ENCODE peak calls at places on chromosomes 16 and 17, in seven cellular contexts. One of them, this sample, is unnamed. For H3K9me3, the result is how much of the 10 kb centered on the place peaks cover.

GRCh38 chr17:20263595-20263994 is 203.7 kb downstream of the LGALS9B start:
- DNase-seq in upper lobe of right lung: no peak
- DNase-seq in A673: peak
- DNase-seq in cardiac muscle cell: peak
- DNase-seq in CD4-positive, alpha-beta T cell: no peak
- DNase-seq in CD8-positive, alpha-beta T cell: no peak
- DNase-seq in CD4-positive, alpha-beta memory T cell: no peak
- DNase-seq in this sample: no peak

GRCh38 chr16:87648698-87649487 is 46.6 kb downstream of the JPH3 start:
- DNase-seq in CD8-positive, alpha-beta T cell: no peak
- DNase-seq in cardiac muscle cell: no peak
- DNase-seq in upper lobe of right lung: no peak
- DNase-seq in CD4-positive, alpha-beta T cell: no peak
- DNase-seq in A673: no peak
- DNase-seq in CD4-positive, alpha-beta memory T cell: no peak
- DNase-seq in this sample: no peak

GRCh38 chr17:33929181-33929724 is 325.8 kb upstream of the CCL2 start:
- DNase-seq in CD4-positive, alpha-beta memory T cell: no peak
- DNase-seq in CD8-positive, alpha-beta T cell: no peak
- DNase-seq in CD4-positive, alpha-beta T cell: no peak
- DNase-seq in A673: peak
- DNase-seq in upper lobe of right lung: no peak
- DNase-seq in cardiac muscle cell: no peak
- DNase-seq in this sample: no peak

GRCh38 chr17:37261286-37261685 is 114.5 kb upstream of the C17orf78 start:
- DNase-seq in A673: no peak
- DNase-seq in cardiac muscle cell: peak
- DNase-seq in CD4-positive, alpha-beta memory T cell: no peak
- DNase-seq in CD8-positive, alpha-beta T cell: no peak
- DNase-seq in upper lobe of right lung: no peak
- DNase-seq in CD4-positive, alpha-beta T cell: no peak
- DNase-seq in this sample: no peak

GRCh38 chr16:81553080-81553813 is 108.6 kb downstream of the CMIP start:
- DNase-seq in CD8-positive, alpha-beta T cell: no peak
- DNase-seq in CD4-positive, alpha-beta T cell: no peak
- DNase-seq in cardiac muscle cell: no peak
- DNase-seq in upper lobe of right lung: peak
- DNase-seq in CD4-positive, alpha-beta memory T cell: no peak
- DNase-seq in A673: no peak
- DNase-seq in this sample: no peak

GRCh38 chr17:55345132-55345531 is 76.5 kb downstream of the MMD start:
- DNase-seq in CD8-positive, alpha-beta T cell: no peak
- DNase-seq in upper lobe of right lung: no peak
- DNase-seq in A673: no peak
- DNase-seq in CD4-positive, alpha-beta T cell: no peak
- DNase-seq in cardiac muscle cell: no peak
- DNase-seq in CD4-positive, alpha-beta memory T cell: no peak
- DNase-seq in this sample: no peak

GRCh38 chr16:53912155-53912554 is 208.2 kb downstream of the FTO start:
- DNase-seq in A673: no peak
- DNase-seq in upper lobe of right lung: no peak
- DNase-seq in CD8-positive, alpha-beta T cell: peak
- DNase-seq in CD4-positive, alpha-beta T cell: peak
- DNase-seq in CD4-positive, alpha-beta memory T cell: peak
- DNase-seq in cardiac muscle cell: no peak
- DNase-seq in this sample: no peak

GRCh38 chr17:1787301-1787902 is 25.5 kb downstream of the SERPINF1 start:
- DNase-seq in CD8-positive, alpha-beta T cell: no peak
- DNase-seq in CD4-positive, alpha-beta T cell: no peak
- DNase-seq in CD4-positive, alpha-beta memory T cell: no peak
- DNase-seq in upper lobe of right lung: no peak
- DNase-seq in cardiac muscle cell: peak
- DNase-seq in A673: no peak
- DNase-seq in this sample: peak

GRCh38 chr16:4454618-4455017 is 19.8 kb downstream of the NMRAL1 start:
- DNase-seq in CD4-positive, alpha-beta memory T cell: no peak
- DNase-seq in CD8-positive, alpha-beta T cell: no peak
- DNase-seq in CD4-positive, alpha-beta T cell: no peak
- DNase-seq in cardiac muscle cell: peak
- DNase-seq in A673: no peak
- DNase-seq in upper lobe of right lung: no peak
- DNase-seq in this sample: no peak

GRCh38 chr17:81832608-81833159 is 407 bp downstream of the MCRIP1 start:
- DNase-seq in CD8-positive, alpha-beta T cell: no peak
- DNase-seq in A673: peak
- DNase-seq in CD4-positive, alpha-beta memory T cell: peak
- DNase-seq in CD4-positive, alpha-beta T cell: no peak
- DNase-seq in cardiac muscle cell: peak
- DNase-seq in upper lobe of right lung: peak
- DNase-seq in this sample: no peak

GRCh38 chr17:40480501-40481003 is 20.9 kb downstream of the TNS4 start:
- DNase-seq in CD4-positive, alpha-beta T cell: peak
- DNase-seq in CD4-positive, alpha-beta memory T cell: peak
- DNase-seq in CD8-positive, alpha-beta T cell: peak
- DNase-seq in cardiac muscle cell: no peak
- DNase-seq in upper lobe of right lung: no peak
- DNase-seq in A673: no peak
- DNase-seq in this sample: no peak

DNA sequence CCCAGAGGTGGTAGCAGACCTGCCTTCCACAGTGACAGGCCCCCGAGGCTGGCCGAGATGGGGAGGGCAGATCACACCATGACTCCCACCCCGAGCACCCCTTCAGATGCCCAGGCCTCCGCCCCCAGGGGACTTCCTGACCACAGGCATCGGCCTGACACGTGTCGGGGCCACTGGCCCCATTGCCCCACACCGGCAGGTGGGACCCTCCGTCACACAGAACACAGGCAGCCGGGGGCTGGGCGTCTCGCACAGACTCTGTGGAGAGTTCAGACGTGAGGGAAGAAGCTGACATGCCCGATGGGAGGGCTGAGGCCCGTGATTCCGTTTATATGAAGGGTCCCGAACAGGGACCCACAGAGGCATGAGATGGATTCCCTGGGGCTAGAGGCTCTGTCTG is 51.3 kb upstream of the GNG13 start:
- DNase-seq in CD8-positive, alpha-beta T cell: no peak
- DNase-seq in cardiac muscle cell: no peak
- DNase-seq in A673: no peak
- DNase-seq in upper lobe of right lung: no peak
- DNase-seq in CD4-positive, alpha-beta memory T cell: no peak
- DNase-seq in CD4-positive, alpha-beta T cell: no peak
- DNase-seq in this sample: no peak
- H3K9me3 ChIP-seq in CD8-positive, alpha-beta T cell: under half
- H3K9me3 ChIP-seq in cardiac muscle cell: under half
- H3K9me3 ChIP-seq in A673: under half
- H3K9me3 ChIP-seq in upper lobe of right lung: under half
- H3K9me3 ChIP-seq in CD4-positive, alpha-beta memory T cell: under half
- H3K9me3 ChIP-seq in CD4-positive, alpha-beta T cell: under half
- H3K9me3 ChIP-seq in this sample: under half

DNA sequence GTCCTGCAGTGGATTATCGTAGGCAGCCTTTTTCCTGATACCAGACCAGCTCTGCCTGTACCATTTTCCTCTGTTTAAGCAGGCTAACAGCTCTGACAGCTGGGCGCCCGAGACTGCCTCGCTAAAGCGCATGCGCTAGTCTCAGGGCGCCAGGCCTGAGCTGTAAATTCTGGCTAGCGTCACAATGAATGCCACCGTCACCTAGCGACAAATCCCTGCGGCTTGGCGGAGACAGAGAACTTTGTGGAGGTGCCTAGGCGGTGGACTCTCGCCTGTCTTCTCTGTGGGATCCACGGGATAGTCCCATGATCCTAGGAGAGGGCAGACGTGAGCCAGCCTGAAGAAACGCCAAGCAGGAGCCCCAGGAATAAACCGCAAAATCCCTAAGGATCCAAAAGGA is 573.9 kb downstream of the KCNJ18 start:
- DNase-seq in upper lobe of right lung: peak
- DNase-seq in A673: no peak
- DNase-seq in CD4-positive, alpha-beta memory T cell: no peak
- DNase-seq in cardiac muscle cell: no peak
- DNase-seq in CD4-positive, alpha-beta T cell: no peak
- DNase-seq in CD8-positive, alpha-beta T cell: no peak
- DNase-seq in this sample: peak
- H3K9me3 ChIP-seq in upper lobe of right lung: under half
- H3K9me3 ChIP-seq in A673: under half
- H3K9me3 ChIP-seq in CD4-positive, alpha-beta memory T cell: under half
- H3K9me3 ChIP-seq in cardiac muscle cell: under half
- H3K9me3 ChIP-seq in CD4-positive, alpha-beta T cell: under half
- H3K9me3 ChIP-seq in CD8-positive, alpha-beta T cell: under half
- H3K9me3 ChIP-seq in this sample: under half

GRCh38 chr17:22443061-22443460 is 750.7 kb downstream of the KCNJ18 start:
- DNase-seq in cardiac muscle cell: no peak
- DNase-seq in upper lobe of right lung: no peak
- DNase-seq in CD8-positive, alpha-beta T cell: no peak
- DNase-seq in CD4-positive, alpha-beta T cell: no peak
- DNase-seq in CD4-positive, alpha-beta memory T cell: no peak
- DNase-seq in A673: no peak
- DNase-seq in this sample: no peak
- H3K9me3 ChIP-seq in cardiac muscle cell: under half
- H3K9me3 ChIP-seq in upper lobe of right lung: under half
- H3K9me3 ChIP-seq in CD8-positive, alpha-beta T cell: under half
- H3K9me3 ChIP-seq in CD4-positive, alpha-beta T cell: under half
- H3K9me3 ChIP-seq in CD4-positive, alpha-beta memory T cell: under half
- H3K9me3 ChIP-seq in A673: under half
- H3K9me3 ChIP-seq in this sample: under half

GRCh38 chr17:16552637-16553045 is 16.4 kb downstream of the ZNF287 start:
- DNase-seq in A673: no peak
- DNase-seq in cardiac muscle cell: no peak
- DNase-seq in CD4-positive, alpha-beta memory T cell: no peak
- DNase-seq in CD4-positive, alpha-beta T cell: no peak
- DNase-seq in CD8-positive, alpha-beta T cell: no peak
- DNase-seq in upper lobe of right lung: no peak
- DNase-seq in this sample: no peak
- H3K9me3 ChIP-seq in A673: half or more
- H3K9me3 ChIP-seq in cardiac muscle cell: under half
- H3K9me3 ChIP-seq in CD4-positive, alpha-beta memory T cell: half or more
- H3K9me3 ChIP-seq in CD4-positive, alpha-beta T cell: half or more
- H3K9me3 ChIP-seq in CD8-positive, alpha-beta T cell: half or more
- H3K9me3 ChIP-seq in upper lobe of right lung: half or more
- H3K9me3 ChIP-seq in this sample: under half

GRCh38 chr16:31674686-31675085 is 147.0 kb downstream of the AHSP start:
- DNase-seq in A673: no peak
- DNase-seq in cardiac muscle cell: no peak
- DNase-seq in CD8-positive, alpha-beta T cell: no peak
- DNase-seq in CD4-positive, alpha-beta T cell: no peak
- DNase-seq in CD4-positive, alpha-beta memory T cell: no peak
- DNase-seq in upper lobe of right lung: no peak
- DNase-seq in this sample: no peak
- H3K9me3 ChIP-seq in A673: under half
- H3K9me3 ChIP-seq in cardiac muscle cell: under half
- H3K9me3 ChIP-seq in CD8-positive, alpha-beta T cell: under half
- H3K9me3 ChIP-seq in CD4-positive, alpha-beta T cell: under half
- H3K9me3 ChIP-seq in CD4-positive, alpha-beta memory T cell: under half
- H3K9me3 ChIP-seq in upper lobe of right lung: under half
- H3K9me3 ChIP-seq in this sample: under half

GRCh38 chr16:31767267-31767666 is 106.3 kb upstream of the ZNF267 start:
- DNase-seq in A673: no peak
- DNase-seq in CD4-positive, alpha-beta memory T cell: no peak
- DNase-seq in CD8-positive, alpha-beta T cell: no peak
- DNase-seq in upper lobe of right lung: no peak
- DNase-seq in CD4-positive, alpha-beta T cell: no peak
- DNase-seq in cardiac muscle cell: no peak
- DNase-seq in this sample: no peak
- H3K9me3 ChIP-seq in A673: under half
- H3K9me3 ChIP-seq in CD4-positive, alpha-beta memory T cell: half or more
- H3K9me3 ChIP-seq in CD8-positive, alpha-beta T cell: half or more
- H3K9me3 ChIP-seq in upper lobe of right lung: half or more
- H3K9me3 ChIP-seq in CD4-positive, alpha-beta T cell: half or more
- H3K9me3 ChIP-seq in cardiac muscle cell: under half
- H3K9me3 ChIP-seq in this sample: under half

DNA sequence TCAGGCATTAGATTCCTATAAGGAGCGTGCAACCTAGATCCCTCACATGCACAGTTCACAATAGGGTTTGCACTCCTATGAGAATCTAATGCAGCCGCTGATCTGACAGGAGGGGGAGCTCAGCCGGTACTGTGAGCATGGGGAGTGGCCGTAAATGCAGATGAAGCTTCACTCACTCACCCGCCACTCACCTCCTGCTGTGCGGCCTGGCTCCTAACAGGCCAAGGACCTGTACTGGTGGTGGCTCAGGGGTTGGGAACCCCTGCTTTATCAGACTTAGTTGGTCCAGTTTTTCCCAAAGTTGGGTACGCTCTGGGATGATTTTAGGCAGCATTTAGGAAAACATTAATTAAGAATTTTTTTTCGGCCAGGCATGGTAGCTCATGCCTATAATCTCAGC is 103.8 kb downstream of the MARF1 start:
- DNase-seq in cardiac muscle cell: no peak
- DNase-seq in A673: peak
- DNase-seq in CD4-positive, alpha-beta memory T cell: no peak
- DNase-seq in CD8-positive, alpha-beta T cell: no peak
- DNase-seq in CD4-positive, alpha-beta T cell: no peak
- DNase-seq in upper lobe of right lung: no peak
- DNase-seq in this sample: no peak
- H3K9me3 ChIP-seq in cardiac muscle cell: under half
- H3K9me3 ChIP-seq in A673: under half
- H3K9me3 ChIP-seq in CD4-positive, alpha-beta memory T cell: under half
- H3K9me3 ChIP-seq in CD8-positive, alpha-beta T cell: under half
- H3K9me3 ChIP-seq in CD4-positive, alpha-beta T cell: under half
- H3K9me3 ChIP-seq in upper lobe of right lung: under half
- H3K9me3 ChIP-seq in this sample: under half

GRCh38 chr17:54007855-54008254 is 185.1 kb downstream of the KIF2B start:
- DNase-seq in CD8-positive, alpha-beta T cell: no peak
- DNase-seq in CD4-positive, alpha-beta memory T cell: no peak
- DNase-seq in A673: no peak
- DNase-seq in cardiac muscle cell: no peak
- DNase-seq in CD4-positive, alpha-beta T cell: no peak
- DNase-seq in upper lobe of right lung: no peak
- DNase-seq in this sample: no peak

GRCh38 chr17:54013117-54013516 is 190.4 kb downstream of the KIF2B start:
- DNase-seq in CD8-positive, alpha-beta T cell: no peak
- DNase-seq in CD4-positive, alpha-beta T cell: no peak
- DNase-seq in CD4-positive, alpha-beta memory T cell: no peak
- DNase-seq in A673: no peak
- DNase-seq in upper lobe of right lung: no peak
- DNase-seq in cardiac muscle cell: no peak
- DNase-seq in this sample: no peak

GRCh38 chr17:54009502-54009901 is 186.8 kb downstream of the KIF2B start:
- DNase-seq in A673: no peak
- DNase-seq in CD4-positive, alpha-beta memory T cell: no peak
- DNase-seq in upper lobe of right lung: no peak
- DNase-seq in cardiac muscle cell: no peak
- DNase-seq in CD8-positive, alpha-beta T cell: no peak
- DNase-seq in CD4-positive, alpha-beta T cell: no peak
- DNase-seq in this sample: no peak
- H3K9me3 ChIP-seq in A673: under half
- H3K9me3 ChIP-seq in CD4-positive, alpha-beta memory T cell: under half
- H3K9me3 ChIP-seq in upper lobe of right lung: under half
- H3K9me3 ChIP-seq in cardiac muscle cell: under half
- H3K9me3 ChIP-seq in CD8-positive, alpha-beta T cell: under half
- H3K9me3 ChIP-seq in CD4-positive, alpha-beta T cell: under half
- H3K9me3 ChIP-seq in this sample: under half

GRCh38 chr16:35516551-35516950 is 2057.1 kb downstream of the TP53TG3F start:
- DNase-seq in A673: no peak
- DNase-seq in upper lobe of right lung: no peak
- DNase-seq in cardiac muscle cell: no peak
- DNase-seq in CD4-positive, alpha-beta memory T cell: no peak
- DNase-seq in CD8-positive, alpha-beta T cell: no peak
- DNase-seq in CD4-positive, alpha-beta T cell: no peak
- DNase-seq in this sample: no peak
- H3K9me3 ChIP-seq in A673: under half
- H3K9me3 ChIP-seq in upper lobe of right lung: under half
- H3K9me3 ChIP-seq in cardiac muscle cell: under half
- H3K9me3 ChIP-seq in CD4-positive, alpha-beta memory T cell: under half
- H3K9me3 ChIP-seq in CD8-positive, alpha-beta T cell: under half
- H3K9me3 ChIP-seq in CD4-positive, alpha-beta T cell: under half
- H3K9me3 ChIP-seq in this sample: under half